ENCODE peak calls at places on chromosomes 3 and 15, in four cellular contexts. N, E, R and A are unnamed samples.

GRCh38 chr3:28150465-28151206 is 90.8 kb upstream of the CMC1 start:
- DNase-seq in N (no peak), E (no peak), R (no peak), A (peak)

GRCh38 chr3:111794701-111795100 is 64.4 kb upstream of the PHLDB2 start:
- DNase-seq in N (no peak), E (no peak), R (no peak), A (peak)

GRCh38 chr15:31230630-31231485 is 95.8 kb upstream of the KLF13 start:
- DNase-seq in N (no peak), E (peak), R (no peak), A (no peak)

GRCh38 chr15:101480613-101481380 is 8.7 kb downstream of the PCSK6 start:
- DNase-seq in N (no peak), E (no peak), R (no peak), A (no peak)

GRCh38 chr3:196179380-196180308 is 31.6 kb downstream of the ZDHHC19 start:
- DNase-seq in N (no peak), E (peak), R (no peak), A (peak)

GRCh38 chr15:90814193-90814811 is 54.1 kb upstream of the FURIN start:
- DNase-seq in N (no peak), E (no peak), R (no peak), A (no peak)

GRCh38 chr3:184373422-184373821 is 4.6 kb downstream of the THPO start:
- DNase-seq in N (no peak), E (no peak), R (no peak), A (peak)

GRCh38 chr15:84934942-84935729 is 46.5 kb upstream of the PDE8A start:
- DNase-seq in N (no peak), E (no peak), R (peak), A (no peak)

GRCh38 chr3:149332781-149333517 is 487 bp downstream of the TM4SF18 start:
- DNase-seq in N (no peak), E (no peak), R (no peak), A (no peak)

GRCh38 chr15:38707802-38708671 is 143.4 kb upstream of the RASGRP1 start:
- DNase-seq in N (peak), E (no peak), R (peak), A (peak)

GRCh38 chr3:102038477-102039142 is 189.3 kb downstream of the NFKBIZ start:
- DNase-seq in N (no peak), E (peak), R (no peak), A (no peak)

GRCh38 chr15:19987389-19988048 is 554.1 kb downstream of the GOLGA6L6 start:
- DNase-seq in N (no peak), E (no peak), R (no peak), A (no peak)

GRCh38 chr3:11185564-11186317 is 31.4 kb downstream of the HRH1 start:
- DNase-seq in N (peak), E (no peak), R (no peak), A (peak)

GRCh38 chr3:32709346-32709745 is 24.4 kb downstream of the CNOT10 start:
- DNase-seq in N (no peak), E (no peak), R (no peak), A (no peak)

GRCh38 chr3:71512000-71512399 is 71.5 kb downstream of the FOXP1 start:
- DNase-seq in N (no peak), E (no peak), R (peak), A (no peak)
- TF ChIP-seq CTCF in N (no peak), E (peak), R (no peak), A (no peak)

GRCh38 chr3:179606534-179607085 is 2.0 kb downstream of the NDUFB5 start:
- DNase-seq in N (no peak), E (no peak), R (no peak), A (peak)
- H3K4me3 ChIP-seq in N (no peak), E (peak), R (no peak), A (no peak)

GRCh38 chr3:169505577-169506155 is 157.8 kb downstream of the MECOM start:
- DNase-seq in N (no peak), E (no peak), R (no peak), A (no peak)
- TF ChIP-seq CTCF in N (no peak), E (no peak), R (no peak), A (no peak)

DNA sequence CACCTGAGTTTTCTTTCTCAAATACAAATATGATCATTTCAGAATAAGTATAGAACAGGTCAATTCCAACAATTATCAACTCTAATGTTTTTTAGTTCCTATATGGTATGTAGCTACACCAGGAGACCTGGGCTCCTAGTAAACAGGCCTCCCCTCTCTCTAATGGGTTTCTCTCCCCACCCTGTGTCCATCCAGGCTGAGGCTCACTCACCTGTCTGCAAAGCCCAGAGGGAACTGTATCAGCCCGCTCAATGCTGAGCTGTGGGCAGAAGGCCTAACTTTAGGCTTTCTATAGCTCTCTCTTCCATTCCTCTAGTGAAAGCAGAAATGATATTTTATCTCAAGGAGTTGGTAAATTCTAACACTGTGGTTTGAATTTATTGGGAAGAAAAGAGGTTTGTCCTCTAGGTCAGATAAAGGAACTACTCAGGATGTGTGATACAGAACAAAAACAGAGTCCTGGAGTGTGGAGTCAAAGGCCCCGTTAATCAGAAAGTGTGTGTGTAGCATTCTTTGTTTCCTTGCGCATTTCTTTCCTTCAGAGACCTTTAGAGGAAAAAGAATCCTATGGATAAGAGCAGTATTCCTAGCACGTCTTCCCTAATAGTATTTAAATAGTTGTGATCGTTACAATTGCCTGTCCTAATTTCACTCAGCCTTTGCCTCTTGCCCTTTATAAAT is 408.9 kb downstream of the PYDC2 start:
- DNase-seq in N (no peak), E (no peak), R (no peak), A (no peak)
- H3K4me3 ChIP-seq in N (no peak), E (no peak), R (no peak), A (no peak)

DNA sequence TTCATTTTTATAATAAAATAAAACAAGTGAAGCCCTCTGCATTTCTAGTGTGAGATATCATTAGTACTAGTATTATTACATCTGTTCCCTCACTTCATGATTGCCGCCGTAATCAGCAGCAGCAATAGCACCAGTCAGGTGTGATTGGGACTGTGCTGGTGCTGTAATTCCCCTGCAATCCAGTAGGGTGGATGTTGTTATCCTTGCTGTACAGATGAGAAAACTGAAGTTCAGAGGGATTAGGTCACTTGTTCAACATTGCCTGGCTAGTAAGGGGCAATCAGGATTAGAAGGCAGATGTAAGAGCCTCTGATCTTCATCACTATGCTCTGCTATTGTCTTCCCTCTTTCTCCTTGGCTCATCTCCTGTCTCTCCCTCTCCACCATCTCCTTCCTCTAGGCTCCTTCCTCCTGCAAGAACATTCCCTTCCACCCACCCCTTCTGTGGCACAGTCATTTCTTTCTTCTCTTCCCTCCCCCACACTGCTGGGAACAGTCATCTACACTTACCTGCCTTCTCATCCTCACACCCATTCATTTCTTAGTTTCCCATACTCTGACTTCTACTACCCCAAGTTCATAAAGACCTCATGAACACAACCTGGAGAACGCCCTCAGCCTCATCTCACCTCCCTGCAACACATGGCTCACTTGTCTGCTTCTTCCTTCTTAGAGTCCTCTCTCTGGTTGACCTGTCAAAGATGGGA is 29.7 kb downstream of the CRYGS start:
- DNase-seq in N (no peak), E (no peak), R (no peak), A (no peak)
- TF ChIP-seq CTCF in N (no peak), E (peak), R (peak), A (peak)

GRCh38 chr3:190616627-190617026 is 102.7 kb downstream of the IL1RAP start:
- DNase-seq in N (no peak), E (no peak), R (no peak), A (no peak)
- H3K4me3 ChIP-seq in N (no peak), E (no peak), R (no peak), A (no peak)

GRCh38 chr3:42229266-42229941 is 36.6 kb downstream of the CCK start:
- DNase-seq in N (no peak), E (no peak), R (no peak), A (no peak)

GRCh38 chr3:42228796-42229195 is 37.2 kb downstream of the CCK start:
- DNase-seq in N (no peak), E (no peak), R (no peak), A (peak)

GRCh38 chr3:42230860-42231259 is 35.1 kb downstream of the CCK start:
- DNase-seq in N (no peak), E (no peak), R (no peak), A (no peak)

GRCh38 chr3:42226470-42227425 is 39.2 kb downstream of the CCK start:
- DNase-seq in N (no peak), E (no peak), R (no peak), A (no peak)

DNA sequence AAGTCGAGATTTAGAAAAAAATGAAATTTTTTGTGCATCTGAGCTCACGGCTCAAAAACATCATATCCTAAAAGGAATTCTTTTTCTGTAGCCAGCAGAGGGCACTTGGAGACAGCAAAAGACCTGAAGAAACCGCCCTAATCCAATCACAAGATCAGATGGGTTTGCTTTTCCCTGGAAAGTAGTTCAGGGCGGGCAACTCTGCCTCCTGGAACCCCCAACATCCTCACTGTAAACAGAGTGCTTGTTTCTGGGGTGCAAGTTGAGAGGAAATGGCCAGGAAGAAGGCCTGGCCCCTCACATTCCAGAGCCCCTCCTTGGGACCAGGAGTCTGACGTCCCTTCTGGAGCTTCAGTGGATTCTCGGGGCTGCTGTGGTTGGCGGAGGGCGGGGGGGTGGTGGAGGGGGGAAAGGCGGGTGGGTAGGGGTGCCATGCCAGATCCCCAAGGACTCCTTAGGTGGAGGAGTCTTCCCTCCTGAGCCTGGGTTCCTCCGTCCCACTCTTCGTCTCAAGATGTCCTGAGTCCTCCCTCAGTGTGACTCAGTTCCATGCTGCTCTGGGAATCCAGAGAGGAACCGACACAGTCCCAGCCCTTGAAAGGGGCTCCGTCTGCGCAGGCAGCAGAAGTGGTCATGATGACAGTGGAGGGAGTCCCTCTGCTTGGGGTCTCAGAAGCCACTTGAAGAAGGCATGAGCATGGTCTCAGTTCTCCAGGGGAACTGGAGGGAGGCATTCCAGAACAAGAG is 35.9 kb downstream of the CCK start:
- DNase-seq in N (no peak), E (no peak), R (peak), A (peak)
- TF ChIP-seq CTCF in N (peak), E (peak), R (peak), A (peak)

GRCh38 chr15:48423342-48423741 is 92.1 kb downstream of the DUT start:
- DNase-seq in N (no peak), E (no peak), R (no peak), A (no peak)

GRCh38 chr15:48424076-48424475 is 92.8 kb downstream of the DUT start:
- DNase-seq in N (no peak), E (no peak), R (no peak), A (no peak)

GRCh38 chr15:48419896-48420295 is 88.7 kb downstream of the DUT start:
- DNase-seq in N (no peak), E (no peak), R (peak), A (no peak)

GRCh38 chr15:48421362-48421761 is 90.1 kb downstream of the DUT start:
- DNase-seq in N (no peak), E (no peak), R (no peak), A (no peak)

DNA sequence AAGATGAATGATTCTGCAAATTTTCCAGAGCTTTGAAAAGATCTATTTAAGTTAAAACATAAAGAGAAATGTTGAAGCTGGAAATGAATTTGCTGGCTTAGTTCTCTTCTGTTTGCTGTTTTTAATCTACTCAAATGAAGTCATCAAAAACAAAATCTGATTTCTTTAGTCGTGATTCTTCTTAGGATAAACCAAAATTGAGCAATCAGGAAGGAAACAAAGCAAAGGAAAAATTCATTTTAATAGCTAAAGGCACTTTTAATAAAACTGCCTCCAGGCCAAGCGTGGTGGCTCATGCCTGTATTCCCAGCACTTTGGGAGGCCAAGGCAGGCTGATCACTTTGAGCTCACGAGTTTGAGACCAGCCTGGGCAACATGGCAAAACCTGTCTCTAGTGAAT is 91.2 kb downstream of the DUT start:
- DNase-seq in N (no peak), E (no peak), R (no peak), A (no peak)
- H3K4me3 ChIP-seq in N (no peak), E (no peak), R (no peak), A (no peak)

GRCh38 chr3:54965746-54966145 is 37.9 kb upstream of the LRTM1 start:
- DNase-seq in N (no peak), E (no peak), R (no peak), A (peak)
- TF ChIP-seq CTCF in N (no peak), E (no peak), R (no peak), A (peak)

DNA sequence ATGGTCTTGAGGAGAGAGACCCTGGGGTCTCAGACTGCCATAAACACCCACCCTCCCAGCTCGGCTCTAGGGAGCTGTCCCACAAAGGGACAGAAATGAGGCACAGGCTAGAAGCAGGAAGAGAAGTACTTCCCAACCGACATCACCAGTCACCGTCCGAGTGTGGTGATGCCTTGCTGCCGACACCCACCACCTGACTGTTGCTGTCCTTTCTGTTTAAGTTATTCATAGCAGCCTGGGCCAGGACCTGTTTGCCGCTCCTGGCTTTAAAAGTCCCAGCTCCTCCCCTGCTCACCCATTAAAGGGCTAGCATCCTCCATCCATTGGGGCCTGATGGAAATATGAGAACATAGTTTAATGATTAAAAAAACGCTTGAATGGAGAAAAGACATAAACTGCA is 13.2 kb upstream of the SPG11 start:
- DNase-seq in N (no peak), E (no peak), R (no peak), A (no peak)
- H3K4me3 ChIP-seq in N (no peak), E (no peak), R (no peak), A (no peak)